ENCODE peak calls at places on chromosomes 6 and 20, in nine cellular contexts. N, K, U, L, C, I, Y, P and B are unnamed samples.

GRCh38 chr6:3835055-3835731 is 14.0 kb upstream of the FAM50B start:
- DNase-seq in I (peak; percentile 30), U (peak; percentile 45), P (peak; percentile 90), C (peak; percentile 38), Y (no peak), K (no peak), L (no peak), N (no peak), B (no peak)

GRCh38 chr20:13783528-13783927 is 1.2 kb downstream of the ESF1 start:
- DNase-seq in C (no peak), U (no peak), P (no peak), K (no peak), I (no peak), N (no peak), L (no peak), Y (no peak), B (no peak)

GRCh38 chr6:146357578-146358340 is 185.9 kb upstream of the RAB32 start:
- DNase-seq in I (no peak), P (no peak), L (no peak), Y (no peak), K (peak; percentile 78), N (peak; percentile 91), C (no peak), U (no peak), B (no peak)

GRCh38 chr6:112298021-112298745 is 43.8 kb upstream of the LAMA4 start:
- DNase-seq in C (peak; percentile 60), I (peak; percentile 40), Y (no peak), K (peak; percentile 73), N (peak; percentile 85), U (no peak), L (no peak), P (no peak), B (no peak)

GRCh38 chr6:27651371-27651732 is 178.4 kb upstream of the ZNF184 start:
- DNase-seq in K (peak; percentile 60), Y (no peak), I (no peak), N (no peak), P (no peak), C (no peak), U (no peak), L (no peak), B (no peak)

GRCh38 chr20:63692436-63693078 is 3.9 kb upstream of the TNFRSF6B start:
- DNase-seq in C (no peak), P (no peak), Y (no peak), I (no peak), U (no peak), K (peak; percentile 32), N (no peak), L (no peak), B (peak; percentile 76)

GRCh38 chr6:40359808-40360207 is 227.4 kb downstream of the LRFN2 start:
- DNase-seq in C (no peak), N (no peak), I (no peak), Y (no peak), K (no peak), P (no peak), L (no peak), U (peak; percentile 43), B (no peak)

GRCh38 chr20:23245553-23246128 is 105.0 kb upstream of the NXT1 start:
- DNase-seq in L (peak; percentile 22), Y (no peak), N (peak; percentile 77), U (peak; percentile 67), P (peak; percentile 61), I (peak; percentile 73), C (peak; percentile 36), K (peak; percentile 38), B (peak; percentile 38)

GRCh38 chr6:106448000-106448426 is 87.5 kb downstream of the CRYBG1 start:
- DNase-seq in I (peak; percentile 11), P (no peak), N (no peak), K (no peak), C (no peak), L (no peak), U (peak; percentile 30), Y (no peak), B (no peak)

GRCh38 chr6:53014744-53015143 is 19.7 kb upstream of the GSTA4 start:
- DNase-seq in Y (no peak), P (no peak), N (no peak), L (no peak), U (no peak), C (no peak), I (no peak), K (no peak), B (no peak)

GRCh38 chr6:108541843-108542795 is 18.6 kb upstream of the FOXO3 start:
- DNase-seq in K (peak; percentile 76), U (peak; percentile 75), N (peak; percentile 83), P (peak; percentile 71), C (peak; percentile 80), Y (peak; percentile 72), I (peak; percentile 72), L (peak; percentile 93), B (no peak)

GRCh38 chr6:140811642-140812041 is 1321.1 kb upstream of the GJE1 start:
- DNase-seq in U (no peak), N (no peak), I (no peak), L (no peak), P (no peak), Y (no peak), K (no peak), C (no peak), B (no peak)
- H3K27ac ChIP-seq in U (no peak overlapping the region), N (no peak overlapping the region), I (no peak overlapping the region), L (no peak overlapping the region), P (no peak overlapping the region), Y (no peak overlapping the region), K (no peak overlapping the region), C (no peak overlapping the region), B (no peak overlapping the region)

DNA sequence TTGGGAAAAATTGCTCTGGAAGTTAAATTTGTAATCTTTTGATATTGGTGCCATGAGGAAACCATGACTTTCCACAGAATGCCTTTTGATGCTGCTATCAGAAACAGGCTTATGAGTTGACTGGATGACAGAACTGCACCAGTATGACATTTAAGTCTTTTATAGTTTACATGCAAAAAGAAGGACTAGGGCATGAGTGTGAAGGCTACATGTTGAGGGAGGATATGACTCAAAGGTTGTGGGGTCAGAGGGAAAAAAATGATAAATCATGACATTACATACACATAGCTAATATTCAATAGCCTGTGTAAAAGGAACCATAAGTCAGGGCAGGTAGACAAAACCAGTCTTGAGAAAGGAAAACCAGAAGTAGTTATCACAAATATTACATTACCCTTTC is 182.2 kb downstream of the COL12A1 start:
- DNase-seq in N (peak; percentile 70), K (peak; percentile 13), C (no peak), Y (no peak), U (no peak), P (no peak), I (no peak), L (no peak), B (no peak)
- TF ChIP-seq CTCF in N (no peak), K (no peak), C (no peak), Y (no peak), U (no peak), P (no peak), I (no peak), L (no peak), B (no peak)

GRCh38 chr6:138977242-138977641 is 10.8 kb downstream of the REPS1 start:
- DNase-seq in L (no peak), N (no peak), Y (no peak), K (no peak), I (no peak), C (no peak), P (no peak), U (no peak), B (no peak)
- H3K4me1 ChIP-seq in L (peaks cover 23% of the 10 kb centered on the region), N (peaks cover 21% of the 10 kb centered on the region), Y (peaks cover 7% of the 10 kb centered on the region), K (peaks cover 28% of the 10 kb centered on the region), I (peaks cover 17% of the 10 kb centered on the region), C (peaks cover 6% of the 10 kb centered on the region), P (peaks cover 7% of the 10 kb centered on the region), U (peaks cover 23% of the 10 kb centered on the region), B (peaks cover 31% of the 10 kb centered on the region)

GRCh38 chr6:79574636-79575035 is 37.4 kb upstream of the LCA5 start:
- DNase-seq in C (no peak), Y (no peak), N (peak; percentile 33), K (peak; percentile 66), P (no peak), U (no peak), I (no peak), L (no peak), B (no peak)

GRCh38 chr6:79570802-79571367 is 33.7 kb upstream of the LCA5 start:
- DNase-seq in I (no peak), P (no peak), K (no peak), N (peak; percentile 74), U (no peak), Y (no peak), L (peak; percentile 3), C (no peak), B (no peak)

GRCh38 chr6:79570129-79570801 is 33.0 kb upstream of the LCA5 start:
- DNase-seq in U (peak; percentile 42), Y (no peak), N (peak; percentile 70), P (no peak), L (no peak), C (no peak), K (peak; percentile 76), I (no peak), B (no peak)
- H3K27ac ChIP-seq in U (no peak overlapping the region), Y (no peak overlapping the region), N (peak overlapping the region; percentile 51), P (no peak overlapping the region), L (no peak overlapping the region), C (no peak overlapping the region), K (peak overlapping the region; percentile 28), I (no peak overlapping the region), B (peak overlapping the region; percentile 74)

GRCh38 chr20:19351542-19351941 is 139.1 kb downstream of the SLC24A3 start:
- DNase-seq in U (no peak), C (no peak), I (no peak), P (no peak), N (no peak), Y (no peak), K (no peak), L (no peak), B (no peak)
- TF ChIP-seq CTCF in U (no peak), C (no peak), I (no peak), P (no peak), N (no peak), Y (no peak), K (no peak), L (no peak), B (no peak)

GRCh38 chr6:39050453-39051112 is 2.0 kb downstream of the GLP1R start:
- DNase-seq in P (no peak), K (no peak), C (no peak), U (no peak), N (no peak), Y (no peak), I (no peak), L (no peak), B (no peak)
- H3K4me1 ChIP-seq in P (peaks cover 7% of the 10 kb centered on the region), K (peaks cover 9% of the 10 kb centered on the region), C (no peaks in the 10 kb centered on the region), U (no peaks in the 10 kb centered on the region), N (no peaks in the 10 kb centered on the region), Y (no peaks in the 10 kb centered on the region), I (peaks cover 7% of the 10 kb centered on the region), L (no peaks in the 10 kb centered on the region), B (peaks cover 6% of the 10 kb centered on the region)